ENCODE peak calls at places on chromosomes 7 and 10, in five cellular contexts. N, R, V, L and G are unnamed samples.
A peak's percentile ranks its signal among the peaks of the same experiment; 100 is the strongest.

GRCh38 chr10:81002382-81002781 is 464.7 kb downstream of the SH2D4B start:
- DNase-seq in V (no peak), L (no peak), N (no peak), R (no peak), G (no peak)

GRCh38 chr7:156811706-156812105 is 81.3 kb downstream of the LMBR1 start:
- DNase-seq in L (no peak), V (no peak), R (no peak), N (no peak), G (no peak)

GRCh38 chr7:97842772-97843345 is 29.3 kb downstream of the ASNS start:
- DNase-seq in V (no peak), R (no peak), N (no peak), L (no peak), G (no peak)

GRCh38 chr10:6404127-6405072 is 175.7 kb downstream of the PRKCQ start:
- DNase-seq in R (no peak), N (no peak), L (no peak), V (no peak), G (no peak)

GRCh38 chr10:122464158-122464510 is 2.8 kb downstream of the HTRA1 start:
- DNase-seq in R (no peak), V (no peak), N (no peak), L (no peak), G (no peak)

GRCh38 chr10:80553436-80553835 is 15.7 kb downstream of the SH2D4B start:
- DNase-seq in L (no peak), V (no peak), R (no peak), N (no peak), G (no peak)

GRCh38 chr10:43078986-43079273 is 2.1 kb downstream of the RET start:
- DNase-seq in L (peak; percentile 39), N (no peak), V (peak; percentile 50), R (no peak), G (peak; percentile 14)

GRCh38 chr7:47852330-47853245 is 95.7 kb downstream of the PKD1L1 start:
- DNase-seq in L (peak; percentile 37), N (no peak), V (no peak), R (no peak), G (peak; percentile 3)

GRCh38 chr7:134852626-134853025 is 73.2 kb downstream of the CALD1 start:
- DNase-seq in V (no peak), N (no peak), R (no peak), L (no peak), G (no peak)

GRCh38 chr10:81082621-81083376 is 545.1 kb downstream of the SH2D4B start:
- DNase-seq in N (no peak), R (no peak), V (no peak), L (no peak), G (no peak)

GRCh38 chr7:156379242-156380070 is 261.1 kb upstream of the RNF32 start:
- DNase-seq in R (no peak), V (no peak), N (no peak), L (no peak), G (no peak)

GRCh38 chr10:70771311-70772194 is 13.6 kb downstream of the TBATA start:
- DNase-seq in N (no peak), L (no peak), R (peak; percentile 40), V (no peak), G (no peak)

GRCh38 chr7:81887098-81887497 is 117.3 kb upstream of the HGF start:
- DNase-seq in L (no peak), N (peak; percentile 25), V (no peak), R (no peak), G (peak; percentile 29)

GRCh38 chr7:14125998-14126397 is 136.5 kb upstream of the ETV1 start:
- DNase-seq in L (no peak), V (no peak), N (peak; percentile 1), R (no peak), G (peak; percentile 4)

GRCh38 chr10:119705434-119705831 is 20.4 kb upstream of the INPP5F start:
- DNase-seq in R (no peak), N (no peak), L (no peak), V (no peak), G (no peak)

GRCh38 chr7:4650471-4651047 is 31.5 kb upstream of the FOXK1 start:
- DNase-seq in L (peak; percentile 90), V (peak; percentile 71), N (peak; percentile 34), R (peak; percentile 63), G (peak; percentile 72)

GRCh38 chr7:137146552-137146961 is 197.0 kb downstream of the PTN start:
- DNase-seq in V (no peak), L (no peak), N (peak; percentile 99), R (no peak), G (peak; percentile 56)

GRCh38 chr10:114458955-114459354 is 54.7 kb upstream of the AFAP1L2 start:
- DNase-seq in V (peak; percentile 57), N (no peak), L (peak; percentile 50), R (no peak), G (peak; percentile 26)

GRCh38 chr7:50397320-50397970 is 52.7 kb downstream of the FIGNL1 start:
- DNase-seq in N (no peak), V (no peak), L (no peak), R (no peak), G (no peak)

GRCh38 chr10:54869022-54869421 is 68.0 kb upstream of the PCDH15 start:
- DNase-seq in L (no peak), R (no peak), N (peak; percentile 23), V (no peak), G (no peak)

DNA sequence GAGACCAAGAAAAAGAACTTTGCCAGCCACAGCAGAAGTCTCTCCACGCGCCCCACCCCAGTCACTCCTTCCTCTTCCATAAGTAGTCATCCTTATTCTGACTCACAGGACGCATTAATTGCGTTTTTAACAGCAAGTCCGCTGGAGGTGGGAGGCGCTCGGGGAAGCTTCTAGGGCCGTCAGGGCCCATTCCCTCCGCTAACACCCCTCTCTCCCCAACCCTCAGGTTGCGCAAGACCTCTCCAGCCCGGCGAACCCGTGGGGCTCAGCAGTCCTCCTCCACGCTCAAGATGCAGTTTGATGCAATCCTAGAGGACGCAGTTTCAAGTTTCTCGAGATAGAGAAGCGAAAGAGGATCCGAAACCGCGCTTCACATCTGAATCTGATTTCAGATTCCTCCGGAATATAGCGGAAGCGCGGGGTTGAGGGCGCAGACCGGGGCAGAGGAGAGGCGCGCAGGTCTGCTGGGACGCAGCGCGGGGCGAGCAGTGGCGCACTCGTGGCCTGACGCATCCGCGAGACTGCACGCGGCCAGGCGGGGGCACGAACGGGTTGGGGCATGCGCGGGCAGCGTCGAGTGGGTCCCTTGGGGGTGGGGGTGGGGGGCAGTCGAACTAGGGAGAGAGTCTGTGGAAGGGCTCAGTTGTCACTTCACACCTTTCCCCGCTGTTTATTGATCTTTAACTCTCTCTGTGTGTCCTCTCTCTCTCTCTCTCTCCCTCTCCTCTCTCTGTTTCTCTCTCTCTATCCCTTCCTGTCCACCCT is 37.8 kb upstream of the PSAP start:
- DNase-seq in R (peak; percentile 92), N (peak; percentile 79), L (peak; percentile 81), V (peak; percentile 48), G (peak; percentile 85)
- TF ChIP-seq CTCF in R (no peak), N (no peak), L (peak; percentile 46), V (no peak), G (no peak)

GRCh38 chr7:42639930-42640329 is 271.9 kb downstream of the C7orf25 start:
- DNase-seq in L (no peak), N (no peak), V (no peak), R (no peak), G (no peak)
- TF ChIP-seq CTCF in L (no peak), N (no peak), V (no peak), R (no peak), G (no peak)

GRCh38 chr7:117669818-117670217 is 190.0 kb downstream of the CFTR start:
- DNase-seq in N (no peak), V (no peak), R (no peak), L (no peak), G (no peak)
- TF ChIP-seq CTCF in N (no peak), V (no peak), R (no peak), L (no peak), G (no peak)

DNA sequence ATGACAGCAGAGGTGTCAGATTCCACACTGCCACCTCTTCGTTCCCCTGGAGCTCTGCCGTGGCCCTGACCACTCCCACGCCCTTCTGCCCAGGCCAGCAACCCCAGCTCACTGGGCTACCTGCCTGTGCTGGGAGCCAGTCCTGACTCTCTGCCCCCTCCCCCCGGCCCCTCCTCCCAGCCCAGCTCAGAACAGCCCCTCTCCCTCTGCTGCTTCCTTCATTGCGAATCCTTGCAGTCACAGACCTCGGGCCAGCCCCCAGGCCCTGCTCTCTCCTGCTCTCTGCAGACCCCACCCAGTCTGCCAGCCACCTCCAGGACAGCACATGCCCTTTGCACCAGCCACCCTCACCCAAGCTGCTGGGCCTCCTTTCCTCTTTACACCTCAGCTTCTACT is 60.4 kb downstream of the TCERG1L start:
- DNase-seq in R (no peak), V (no peak), L (no peak), N (no peak), G (no peak)
- TF ChIP-seq CTCF in R (no peak), V (no peak), L (no peak), N (no peak), G (no peak)

GRCh38 chr10:128567561-128567960 is 441.3 kb upstream of the MKI67 start:
- DNase-seq in V (no peak), L (no peak), N (no peak), R (no peak), G (no peak)
- TF ChIP-seq CTCF in V (no peak), L (no peak), N (no peak), R (peak; percentile 16), G (no peak)